ENCODE peak calls at places on chromosomes 11 and 22, in seven cellular contexts. One of them, this sample, is unnamed.

GRCh38 chr22:30573594-30574094 is 821 bp downstream of the GAL3ST1 start:
- DNase-seq in cardiac muscle cell: no peak
- DNase-seq in lower lobe of right lung: no peak
- DNase-seq in fibroblast of lung: no peak
- DNase-seq in DND-41: no peak
- DNase-seq in stomach: peak
- DNase-seq in RWPE1: no peak
- DNase-seq in this sample: no peak

GRCh38 chr11:7892059-7892699 is 38.9 kb downstream of the OR10A6 start:
- DNase-seq in cardiac muscle cell: peak
- DNase-seq in lower lobe of right lung: no peak
- DNase-seq in fibroblast of lung: peak
- DNase-seq in DND-41: no peak
- DNase-seq in stomach: no peak
- DNase-seq in RWPE1: no peak
- DNase-seq in this sample: no peak

GRCh38 chr11:66106786-66107599 is 36.9 kb downstream of the PACS1 start:
- DNase-seq in cardiac muscle cell: no peak
- DNase-seq in lower lobe of right lung: no peak
- DNase-seq in fibroblast of lung: no peak
- DNase-seq in DND-41: no peak
- DNase-seq in stomach: no peak
- DNase-seq in RWPE1: no peak
- DNase-seq in this sample: no peak

GRCh38 chr11:7571640-7572000 is 57.8 kb downstream of the PPFIBP2 start:
- DNase-seq in cardiac muscle cell: peak
- DNase-seq in lower lobe of right lung: peak
- DNase-seq in fibroblast of lung: peak
- DNase-seq in DND-41: peak
- DNase-seq in stomach: peak
- DNase-seq in RWPE1: peak
- DNase-seq in this sample: peak

GRCh38 chr22:37485006-37485713 is 1.0 kb downstream of the MFNG start:
- DNase-seq in cardiac muscle cell: no peak
- DNase-seq in lower lobe of right lung: peak
- DNase-seq in fibroblast of lung: no peak
- DNase-seq in DND-41: peak
- DNase-seq in stomach: no peak
- DNase-seq in RWPE1: no peak
- DNase-seq in this sample: no peak

GRCh38 chr11:1171985-1172728 is 14.4 kb downstream of the MUC5AC start:
- DNase-seq in cardiac muscle cell: no peak
- DNase-seq in lower lobe of right lung: no peak
- DNase-seq in fibroblast of lung: no peak
- DNase-seq in DND-41: no peak
- DNase-seq in stomach: no peak
- DNase-seq in RWPE1: no peak
- DNase-seq in this sample: no peak

GRCh38 chr11:131695889-131696429 is 325.5 kb downstream of the NTM start:
- DNase-seq in cardiac muscle cell: no peak
- DNase-seq in lower lobe of right lung: no peak
- DNase-seq in fibroblast of lung: no peak
- DNase-seq in DND-41: no peak
- DNase-seq in stomach: no peak
- DNase-seq in RWPE1: no peak
- DNase-seq in this sample: no peak

GRCh38 chr11:127627629-127628462 is 627.3 kb upstream of the KIRREL3 start:
- DNase-seq in cardiac muscle cell: no peak
- DNase-seq in lower lobe of right lung: no peak
- DNase-seq in fibroblast of lung: no peak
- DNase-seq in DND-41: no peak
- DNase-seq in stomach: no peak
- DNase-seq in RWPE1: peak
- DNase-seq in this sample: no peak

GRCh38 chr11:86955111-86955673 is at the start of gene FZD4:
- DNase-seq in cardiac muscle cell: peak
- DNase-seq in lower lobe of right lung: peak
- DNase-seq in fibroblast of lung: peak
- DNase-seq in DND-41: no peak
- DNase-seq in stomach: peak
- DNase-seq in RWPE1: peak
- DNase-seq in this sample: peak

GRCh38 chr11:112999518-112999917 is 38.3 kb downstream of the NCAM1 start:
- DNase-seq in cardiac muscle cell: no peak
- DNase-seq in lower lobe of right lung: no peak
- DNase-seq in fibroblast of lung: no peak
- DNase-seq in DND-41: no peak
- DNase-seq in stomach: no peak
- DNase-seq in RWPE1: no peak
- DNase-seq in this sample: no peak

GRCh38 chr11:114123692-114124330 is 64.3 kb downstream of the ZBTB16 start:
- DNase-seq in cardiac muscle cell: no peak
- DNase-seq in lower lobe of right lung: no peak
- DNase-seq in fibroblast of lung: no peak
- DNase-seq in DND-41: no peak
- DNase-seq in stomach: no peak
- DNase-seq in RWPE1: no peak
- DNase-seq in this sample: no peak

GRCh38 chr11:90593099-90593498 is 370.2 kb upstream of the CHORDC1 start:
- DNase-seq in cardiac muscle cell: no peak
- DNase-seq in lower lobe of right lung: no peak
- DNase-seq in fibroblast of lung: no peak
- DNase-seq in DND-41: no peak
- DNase-seq in stomach: no peak
- DNase-seq in RWPE1: no peak
- DNase-seq in this sample: no peak

GRCh38 chr11:23021287-23021863 is 161.1 kb upstream of the CCDC179 start:
- DNase-seq in cardiac muscle cell: peak
- DNase-seq in lower lobe of right lung: no peak
- DNase-seq in fibroblast of lung: peak
- DNase-seq in DND-41: peak
- DNase-seq in stomach: peak
- DNase-seq in RWPE1: peak
- DNase-seq in this sample: no peak
- TF ChIP-seq CTCF in cardiac muscle cell: peak
- TF ChIP-seq CTCF in lower lobe of right lung: peak
- TF ChIP-seq CTCF in fibroblast of lung: peak
- TF ChIP-seq CTCF in DND-41: peak
- TF ChIP-seq CTCF in stomach: peak
- TF ChIP-seq CTCF in RWPE1: peak
- TF ChIP-seq CTCF in this sample: no peak

DNA sequence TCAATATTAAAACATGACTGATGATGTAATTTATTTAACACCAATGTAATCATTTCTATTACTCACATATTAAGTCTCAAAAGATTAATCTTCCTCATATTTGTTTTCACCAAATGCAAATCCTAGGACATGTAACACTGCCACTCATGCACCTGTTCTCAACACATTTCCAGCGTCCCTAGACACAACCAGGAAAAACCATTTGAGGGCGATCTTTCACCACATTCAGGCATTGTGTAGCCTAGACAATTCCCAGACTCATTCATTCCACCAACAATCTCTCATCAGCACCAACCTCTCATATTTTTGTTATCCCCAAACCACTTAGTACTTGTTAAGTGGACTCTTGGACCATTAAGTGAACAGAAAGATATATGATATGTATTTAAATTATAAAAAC is 66.1 kb downstream of the SLC36A4 start:
- DNase-seq in cardiac muscle cell: peak
- DNase-seq in lower lobe of right lung: no peak
- DNase-seq in fibroblast of lung: no peak
- DNase-seq in DND-41: no peak
- DNase-seq in stomach: no peak
- DNase-seq in RWPE1: no peak
- DNase-seq in this sample: no peak
- TF ChIP-seq CTCF in cardiac muscle cell: no peak
- TF ChIP-seq CTCF in lower lobe of right lung: no peak
- TF ChIP-seq CTCF in fibroblast of lung: no peak
- TF ChIP-seq CTCF in DND-41: peak
- TF ChIP-seq CTCF in stomach: no peak
- TF ChIP-seq CTCF in RWPE1: no peak
- TF ChIP-seq CTCF in this sample: no peak

GRCh38 chr11:72924568-72925190 is 110.5 kb downstream of the ATG16L2 start:
- DNase-seq in cardiac muscle cell: peak
- DNase-seq in lower lobe of right lung: no peak
- DNase-seq in fibroblast of lung: peak
- DNase-seq in DND-41: no peak
- DNase-seq in stomach: no peak
- DNase-seq in RWPE1: peak
- DNase-seq in this sample: no peak
- TF ChIP-seq CTCF in cardiac muscle cell: peak
- TF ChIP-seq CTCF in lower lobe of right lung: peak
- TF ChIP-seq CTCF in fibroblast of lung: peak
- TF ChIP-seq CTCF in DND-41: peak
- TF ChIP-seq CTCF in stomach: peak
- TF ChIP-seq CTCF in RWPE1: peak
- TF ChIP-seq CTCF in this sample: no peak

GRCh38 chr11:125887373-125888324 is at the start of gene HYLS1:
- DNase-seq in cardiac muscle cell: peak
- DNase-seq in lower lobe of right lung: peak
- DNase-seq in fibroblast of lung: peak
- DNase-seq in DND-41: peak
- DNase-seq in stomach: peak
- DNase-seq in RWPE1: peak
- DNase-seq in this sample: peak
- TF ChIP-seq CTCF in cardiac muscle cell: peak
- TF ChIP-seq CTCF in lower lobe of right lung: no peak
- TF ChIP-seq CTCF in fibroblast of lung: peak
- TF ChIP-seq CTCF in DND-41: peak
- TF ChIP-seq CTCF in stomach: no peak
- TF ChIP-seq CTCF in RWPE1: peak
- TF ChIP-seq CTCF in this sample: no peak

GRCh38 chr22:32353292-32353691 is 4.4 kb upstream of the RFPL3 start:
- DNase-seq in cardiac muscle cell: no peak
- DNase-seq in lower lobe of right lung: no peak
- DNase-seq in fibroblast of lung: no peak
- DNase-seq in DND-41: no peak
- DNase-seq in stomach: no peak
- DNase-seq in RWPE1: no peak
- DNase-seq in this sample: no peak

GRCh38 chr22:32352681-32353080 is 5.0 kb upstream of the RFPL3 start:
- DNase-seq in cardiac muscle cell: no peak
- DNase-seq in lower lobe of right lung: no peak
- DNase-seq in fibroblast of lung: no peak
- DNase-seq in DND-41: no peak
- DNase-seq in stomach: no peak
- DNase-seq in RWPE1: no peak
- DNase-seq in this sample: no peak

GRCh38 chr22:32354360-32355351 is 3.0 kb upstream of the RFPL3 start:
- DNase-seq in cardiac muscle cell: peak
- DNase-seq in lower lobe of right lung: no peak
- DNase-seq in fibroblast of lung: peak
- DNase-seq in DND-41: no peak
- DNase-seq in stomach: no peak
- DNase-seq in RWPE1: peak
- DNase-seq in this sample: no peak

GRCh38 chr22:32353840-32354239 is 3.8 kb upstream of the RFPL3 start:
- DNase-seq in cardiac muscle cell: no peak
- DNase-seq in lower lobe of right lung: no peak
- DNase-seq in fibroblast of lung: no peak
- DNase-seq in DND-41: no peak
- DNase-seq in stomach: no peak
- DNase-seq in RWPE1: no peak
- DNase-seq in this sample: no peak

GRCh38 chr22:32355760-32356159 is 1.9 kb upstream of the RFPL3 start:
- DNase-seq in cardiac muscle cell: no peak
- DNase-seq in lower lobe of right lung: no peak
- DNase-seq in fibroblast of lung: no peak
- DNase-seq in DND-41: no peak
- DNase-seq in stomach: no peak
- DNase-seq in RWPE1: peak
- DNase-seq in this sample: no peak
- TF ChIP-seq CTCF in cardiac muscle cell: no peak
- TF ChIP-seq CTCF in lower lobe of right lung: no peak
- TF ChIP-seq CTCF in fibroblast of lung: no peak
- TF ChIP-seq CTCF in DND-41: peak
- TF ChIP-seq CTCF in stomach: no peak
- TF ChIP-seq CTCF in RWPE1: no peak
- TF ChIP-seq CTCF in this sample: no peak

This sample was measured in omental fat pad.